ENCODE peak calls at places on chromosome 21, in six cellular contexts. A is heart left ventricle, S is adrenal gland, M is body of pancreas, T is ovary, Z is suprapubic skin. H is an unnamed sample.
A peak's percentile ranks its signal among the peaks of the same experiment; 100 is the strongest.

GRCh38 chr21:16287060-16287459 is 557.3 kb downstream of the USP25 start:
- DNase-seq in A (no peak), S (no peak), M (no peak), T (no peak), Z (no peak), H (no peak)

GRCh38 chr21:28822064-28822402 is 170.6 kb downstream of the LTN1 start:
- DNase-seq in A (no peak), S (no peak), M (no peak), T (no peak), Z (no peak), H (no peak)

GRCh38 chr21:39300587-39300986 is 12.8 kb downstream of the BRWD1 start:
- DNase-seq in A (no peak), S (no peak), M (no peak), T (no peak), Z (no peak), H (no peak)

GRCh38 chr21:17738171-17738953 is 80.8 kb downstream of the C21orf91 start:
- DNase-seq in A (no peak), S (no peak), M (no peak), T (no peak), Z (no peak), H (no peak)

GRCh38 chr21:26686278-26686677 is 113.2 kb upstream of the CYYR1 start:
- DNase-seq in A (no peak), S (peak; percentile 39), M (no peak), T (no peak), Z (no peak), H (no peak)

GRCh38 chr21:36987845-36988244 is 18.7 kb upstream of the RIPPLY3 start:
- DNase-seq in A (no peak), S (no peak), M (no peak), T (no peak), Z (no peak), H (no peak)

GRCh38 chr21:39510240-39510639 is 58.5 kb downstream of the SH3BGR start:
- DNase-seq in A (no peak), S (no peak), M (no peak), T (no peak), Z (no peak), H (no peak)

GRCh38 chr21:36504067-36505058 is 24.4 kb upstream of the CLDN14 start:
- DNase-seq in A (no peak), S (peak; percentile 55), M (peak; percentile 53), T (no peak), Z (no peak), H (no peak)

GRCh38 chr21:38853421-38853919 is 47.7 kb downstream of the ETS2 start:
- DNase-seq in A (no peak), S (no peak), M (peak; percentile 25), T (no peak), Z (no peak), H (no peak)

GRCh38 chr21:26177187-26177586 is 6.6 kb upstream of the APP start:
- DNase-seq in A (no peak), S (no peak), M (no peak), T (no peak), Z (no peak), H (no peak)

GRCh38 chr21:37159053-37159776 is 86.2 kb downstream of the TTC3 start:
- DNase-seq in A (no peak), S (no peak), M (no peak), T (no peak), Z (no peak), H (no peak)

GRCh38 chr21:45352621-45353125 is 52.3 kb upstream of the COL18A1 start:
- DNase-seq in A (peak; percentile 55), S (no peak), M (no peak), T (no peak), Z (no peak), H (no peak)
- H3K27me3 ChIP-seq in A (no peaks in the 10 kb centered on the region), S (no peaks in the 10 kb centered on the region), M (no peaks in the 10 kb centered on the region), T (no peaks in the 10 kb centered on the region), Z (peaks cover 2% of the 10 kb centered on the region), H (no peaks in the 10 kb centered on the region)

DNA sequence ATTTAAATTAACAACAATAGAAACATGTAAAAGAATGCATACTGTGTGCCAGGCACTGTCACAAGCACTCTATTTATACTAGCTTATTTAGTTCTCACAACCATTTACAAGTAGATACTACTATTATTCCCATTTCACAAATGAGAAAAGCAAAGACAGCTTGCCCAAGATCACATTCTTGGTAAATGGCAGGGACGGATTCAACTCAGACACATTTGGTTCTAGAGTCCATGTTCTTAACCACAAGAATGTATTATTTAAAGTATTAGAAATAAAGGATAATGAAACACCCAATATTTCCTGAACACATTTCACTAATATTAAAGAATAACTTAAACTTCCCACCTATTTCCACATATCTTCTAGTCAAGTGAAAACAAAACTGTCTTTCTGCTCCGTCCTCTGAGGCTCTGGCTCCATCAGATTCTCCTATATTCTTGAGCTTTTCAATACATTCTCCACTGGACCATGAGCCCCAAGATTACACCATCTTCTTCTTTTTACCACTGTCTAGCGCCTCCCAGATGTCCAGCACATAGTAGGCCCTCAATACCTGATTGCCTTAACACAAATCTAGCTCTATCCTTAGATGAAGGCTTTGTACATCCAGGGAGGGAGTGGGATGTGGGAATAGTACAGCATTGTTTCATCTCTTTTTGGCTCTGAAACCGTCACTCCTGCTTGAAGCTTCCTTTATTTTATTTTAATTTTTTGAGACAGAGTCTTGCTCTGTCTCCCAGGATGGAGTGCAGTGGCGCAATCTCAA is 29.3 kb downstream of the SOD1 start:
- DNase-seq in A (no peak), S (no peak), M (no peak), T (no peak), Z (no peak), H (no peak)
- TF ChIP-seq POLR2A in A (no peak), S (no peak), M (no peak), T (no peak), Z (no peak), H (no peak)

DNA sequence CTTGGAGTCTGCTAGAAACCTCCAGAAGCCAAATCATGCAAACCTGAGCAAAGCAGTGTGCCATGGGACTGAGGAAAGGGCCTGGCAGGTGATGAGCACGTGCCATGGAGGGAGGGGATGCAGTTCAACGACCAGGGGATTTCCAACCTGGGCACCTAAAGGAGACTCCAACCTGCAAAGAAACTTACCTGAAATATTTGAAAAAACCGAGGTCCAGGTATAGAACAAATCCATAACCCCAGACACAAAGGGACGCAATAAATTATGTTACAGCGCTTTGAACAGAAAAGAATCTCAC is 8.9 kb downstream of the UBASH3A start:
- DNase-seq in A (no peak), S (no peak), M (no peak), T (no peak), Z (no peak), H (no peak)
- H3K27me3 ChIP-seq in A (no peaks in the 10 kb centered on the region), S (no peaks in the 10 kb centered on the region), M (no peaks in the 10 kb centered on the region), T (no peaks in the 10 kb centered on the region), Z (peaks cover 26% of the 10 kb centered on the region), H (no peaks in the 10 kb centered on the region)

GRCh38 chr21:44846485-44847260 is 26.8 kb downstream of the PTTG1IP start:
- DNase-seq in A (peak; percentile 56), S (peak; percentile 64), M (no peak), T (no peak), Z (peak; percentile 89), H (no peak)
- TF ChIP-seq POLR2A in A (no peak), S (no peak), M (no peak), T (no peak), Z (no peak), H (no peak)

DNA sequence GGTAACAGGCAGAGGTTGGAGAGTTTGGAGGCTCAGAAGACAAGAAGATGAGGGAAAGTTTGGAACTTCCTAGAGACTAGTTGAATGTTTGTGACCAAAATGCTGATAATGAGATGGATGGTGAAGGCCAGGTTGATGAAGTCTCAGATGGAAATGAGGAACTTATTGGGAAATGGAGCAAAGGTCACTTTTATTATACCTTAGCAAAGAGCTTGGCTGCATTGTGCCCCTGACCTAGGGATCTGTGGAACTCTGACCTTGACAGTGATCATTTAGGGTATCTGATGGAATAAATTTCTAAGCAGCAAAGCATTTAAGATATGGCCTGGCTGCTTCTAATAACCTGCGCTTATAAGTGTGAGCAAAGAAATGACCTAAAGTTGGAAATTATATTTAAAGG is 17.2 kb downstream of the FAM3B start:
- DNase-seq in A (no peak), S (no peak), M (no peak), T (no peak), Z (no peak), H (no peak)
- H3K27me3 ChIP-seq in A (no peaks in the 10 kb centered on the region), S (no peaks in the 10 kb centered on the region), M (no peaks in the 10 kb centered on the region), T (no peaks in the 10 kb centered on the region), Z (no peaks in the 10 kb centered on the region), H (no peaks in the 10 kb centered on the region)

DNA sequence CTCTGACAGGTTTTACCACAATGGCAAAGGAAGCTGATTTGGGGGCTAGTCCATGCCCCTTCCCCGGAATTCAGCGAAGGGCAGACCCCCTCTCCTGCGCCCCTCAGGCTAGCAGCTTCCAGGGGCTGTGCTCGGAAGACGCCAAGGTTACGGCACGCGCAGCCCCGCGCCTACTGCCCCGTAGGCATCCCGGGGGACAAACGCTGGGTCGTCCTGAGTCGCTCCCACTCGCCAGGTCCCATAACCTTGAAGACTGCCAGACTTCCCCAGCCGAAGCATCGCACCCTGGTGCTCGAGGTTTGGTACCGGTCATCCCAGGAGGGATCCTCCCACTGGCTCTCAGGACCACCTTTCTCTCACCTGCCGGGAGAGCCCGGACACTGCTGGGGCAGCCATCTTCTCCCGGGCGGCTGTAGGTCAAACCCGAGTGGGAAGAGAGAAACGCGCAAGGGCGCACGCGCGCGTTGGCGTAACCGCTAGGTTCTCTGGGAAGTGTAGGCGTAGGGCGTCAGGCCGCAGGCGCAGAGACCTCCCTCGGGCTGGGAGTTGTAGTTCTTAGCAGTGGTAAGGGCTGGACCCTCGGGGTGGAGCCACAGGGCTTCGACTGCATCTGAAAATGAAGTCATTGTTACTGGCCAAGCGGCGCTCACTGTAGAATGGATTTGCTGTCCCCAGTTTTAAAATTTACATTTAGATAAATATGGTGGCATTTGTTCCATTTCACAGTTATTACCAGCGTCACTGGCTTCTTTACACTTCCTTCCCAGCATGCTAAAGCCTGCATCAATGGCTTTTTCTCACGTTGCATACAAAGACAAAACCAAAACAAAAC is at the start of gene ATP5PO:
- DNase-seq in A (peak; percentile 99), S (peak; percentile 98), M (peak; percentile 97), T (peak; percentile 96), Z (peak; percentile 98), H (peak; percentile 83)
- TF ChIP-seq POLR2A in A (peak; percentile 92), S (no peak), M (peak; percentile 85), T (peak; percentile 61), Z (no peak), H (peak; percentile 91)

GRCh38 chr21:44558695-44559094 is at the start of gene KRTAP10-3:
- DNase-seq in A (no peak), S (no peak), M (no peak), T (no peak), Z (no peak), H (no peak)
- H3K27me3 ChIP-seq in A (peaks cover 9% of the 10 kb centered on the region), S (peaks cover 8% of the 10 kb centered on the region), M (no peaks in the 10 kb centered on the region), T (no peaks in the 10 kb centered on the region), Z (peaks cover 38% of the 10 kb centered on the region), H (peaks cover 43% of the 10 kb centered on the region)

DNA sequence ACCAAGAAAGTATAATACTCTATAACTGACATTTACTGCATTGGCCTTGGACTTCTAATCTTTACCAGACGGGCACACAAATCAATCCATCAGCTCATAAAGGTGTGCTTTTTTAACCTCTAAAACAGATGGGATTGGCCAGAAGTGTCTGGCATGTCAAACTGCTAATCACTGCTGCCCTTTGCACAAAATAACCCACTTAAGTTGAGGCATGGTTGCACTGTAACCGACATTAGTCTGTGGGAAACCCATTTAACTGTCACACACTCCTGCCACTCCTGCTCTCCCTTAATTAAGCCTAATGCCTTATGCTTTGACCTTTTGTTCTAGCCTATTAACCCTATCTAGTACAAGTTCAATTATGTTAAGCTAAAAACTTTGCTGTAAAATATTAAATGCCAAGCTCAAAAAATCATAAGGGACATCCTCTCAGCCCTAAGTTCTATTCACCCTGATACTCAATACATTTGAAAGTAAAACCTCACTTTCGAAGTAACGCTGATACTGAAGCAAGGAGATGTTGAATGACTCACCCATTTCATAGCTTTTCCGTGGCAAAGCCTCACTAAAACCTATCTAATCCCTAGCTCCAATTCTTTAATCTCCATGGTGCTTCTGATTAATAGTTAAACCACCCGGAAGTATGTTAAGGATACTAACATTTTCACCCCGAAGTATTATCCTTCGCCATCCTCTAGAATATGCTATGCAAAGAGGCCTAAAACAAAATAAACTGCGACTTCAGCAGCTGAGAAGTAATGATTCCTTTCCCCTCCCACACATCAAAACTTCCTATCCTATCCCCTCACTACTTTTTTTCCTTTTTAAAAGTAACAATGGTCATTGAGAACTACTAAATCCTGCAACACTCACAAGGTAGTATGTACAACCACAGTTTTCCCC is 12.9 kb downstream of the NRIP1 start:
- DNase-seq in A (no peak), S (no peak), M (no peak), T (no peak), Z (no peak), H (no peak)
- TF ChIP-seq POLR2A in A (no peak), S (no peak), M (no peak), T (no peak), Z (no peak), H (no peak)

H was measured in esophagus squamous epithelium.